ENCODE peak calls at places on chromosomes 7 and 10, in five cellular contexts. D, P, H, E and A are unnamed samples.

GRCh38 chr7:91289633-91290260 is 25.5 kb downstream of the FZD1 start:
- DNase-seq in D (no peak), P (no peak), H (no peak), E (no peak), A (no peak)

GRCh38 chr10:72792288-72792687 is 100.3 kb downstream of the MCU start:
- DNase-seq in D (peak), P (peak), H (no peak), E (no peak), A (no peak)

GRCh38 chr7:41058986-41059741 is 643.7 kb downstream of the INHBA start:
- DNase-seq in D (peak), P (peak), H (peak), E (no peak), A (no peak)

GRCh38 chr7:4682621-4683042 is 537 bp downstream of the FOXK1 start:
- DNase-seq in D (peak), P (peak), H (peak), E (peak), A (peak)

GRCh38 chr10:26269754-26270153 is 53.2 kb downstream of the GAD2 start:
- DNase-seq in D (no peak), P (peak), H (peak), E (no peak), A (peak)

GRCh38 chr7:154353385-154353784 is 301.2 kb downstream of the DPP6 start:
- DNase-seq in D (no peak), P (no peak), H (no peak), E (no peak), A (no peak)

GRCh38 chr7:31204066-31204465 is 136.5 kb downstream of the NEUROD6 start:
- DNase-seq in D (no peak), P (no peak), H (no peak), E (no peak), A (no peak)

GRCh38 chr7:139682136-139683013 is 95.4 kb downstream of the HIPK2 start:
- DNase-seq in D (peak), P (peak), H (peak), E (peak), A (peak)

GRCh38 chr7:151704284-151704968 is 172.5 kb downstream of the PRKAG2 start:
- DNase-seq in D (no peak), P (no peak), H (no peak), E (no peak), A (no peak)

GRCh38 chr7:32785365-32785764 is 106.2 kb downstream of the KBTBD2 start:
- DNase-seq in D (no peak), P (no peak), H (no peak), E (no peak), A (no peak)

GRCh38 chr7:45215611-45216062 is 58.0 kb downstream of the RAMP3 start:
- DNase-seq in D (no peak), P (no peak), H (no peak), E (no peak), A (no peak)

GRCh38 chr7:45216181-45216580 is 58.6 kb downstream of the RAMP3 start:
- DNase-seq in D (no peak), P (no peak), H (no peak), E (no peak), A (no peak)

GRCh38 chr7:45219130-45219529 is 61.5 kb downstream of the RAMP3 start:
- DNase-seq in D (no peak), P (no peak), H (no peak), E (no peak), A (no peak)

GRCh38 chr7:45216622-45217165 is 59.1 kb downstream of the RAMP3 start:
- DNase-seq in D (no peak), P (no peak), H (no peak), E (no peak), A (no peak)

GRCh38 chr7:45217358-45217757 is 59.8 kb downstream of the RAMP3 start:
- DNase-seq in D (no peak), P (no peak), H (no peak), E (no peak), A (no peak)
- TF ChIP-seq CTCF in D (peak), P (peak), H (peak), E (peak), A (peak)

DNA sequence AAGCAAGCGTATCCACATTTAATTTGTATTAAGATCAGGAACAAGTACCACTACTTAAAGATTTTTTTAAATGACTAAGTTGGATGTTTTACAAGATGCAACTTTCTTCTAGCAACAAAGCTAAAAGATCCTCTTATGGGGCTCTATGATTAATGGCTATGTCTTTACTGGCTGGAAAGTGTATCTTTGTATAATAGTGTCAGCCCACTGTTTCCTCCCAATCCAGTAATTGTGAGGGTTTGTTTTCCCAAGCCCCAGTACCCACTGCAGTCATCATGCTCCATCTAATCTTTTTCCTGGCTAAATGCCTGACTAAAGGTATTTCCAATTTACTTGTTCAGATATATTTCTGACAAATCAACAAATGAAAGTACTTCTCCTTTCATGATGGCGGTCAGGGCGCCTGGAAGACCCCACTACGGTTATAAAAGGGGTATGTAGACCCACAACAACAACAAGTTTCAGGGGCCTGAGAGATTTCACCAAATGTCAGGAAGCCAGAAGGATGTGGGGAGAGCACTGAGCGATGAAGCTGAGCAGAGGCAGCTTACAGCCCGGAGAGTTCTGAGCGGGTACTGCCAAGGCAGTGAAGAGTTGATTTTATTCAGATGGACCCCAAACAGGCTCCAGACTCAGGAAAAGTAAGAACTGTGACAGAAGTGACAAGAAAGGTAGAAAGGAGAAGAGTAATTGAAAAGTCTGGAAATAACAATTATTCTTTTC is 222.6 kb upstream of the KLF14 start:
- DNase-seq in D (peak), P (peak), H (no peak), E (no peak), A (no peak)
- H3K4me3 ChIP-seq in D (no peak), P (no peak), H (no peak), E (peak), A (peak)

GRCh38 chr10:106566871-106567270 is 597.6 kb downstream of the SORCS1 start:
- DNase-seq in D (no peak), P (peak), H (no peak), E (no peak), A (no peak)

GRCh38 chr10:106573106-106573505 is 591.4 kb downstream of the SORCS1 start:
- DNase-seq in D (peak), P (peak), H (peak), E (no peak), A (no peak)

GRCh38 chr10:106567629-106568028 is 596.9 kb downstream of the SORCS1 start:
- DNase-seq in D (no peak), P (no peak), H (no peak), E (no peak), A (no peak)

GRCh38 chr10:106576534-106576933 is 588.0 kb downstream of the SORCS1 start:
- DNase-seq in D (no peak), P (no peak), H (no peak), E (no peak), A (peak)

GRCh38 chr10:106571216-106571954 is 593.1 kb downstream of the SORCS1 start:
- DNase-seq in D (peak), P (peak), H (peak), E (no peak), A (peak)
- TF ChIP-seq CTCF in D (peak), P (peak), H (peak), E (peak), A (peak)

GRCh38 chr7:35536396-35536826 is 158.5 kb downstream of the HERPUD2 start:
- DNase-seq in D (no peak), P (no peak), H (no peak), E (no peak), A (no peak)

GRCh38 chr7:35533877-35534276 is 161.1 kb downstream of the HERPUD2 start:
- DNase-seq in D (no peak), P (no peak), H (no peak), E (no peak), A (no peak)

GRCh38 chr7:35537067-35538023 is 157.6 kb downstream of the HERPUD2 start:
- DNase-seq in D (peak), P (peak), H (peak), E (peak), A (peak)
- H3K4me3 ChIP-seq in D (peak), P (peak), H (peak), E (no peak), A (no peak)

GRCh38 chr7:46446151-46446550 is 525.1 kb upstream of the IGFBP3 start:
- DNase-seq in D (no peak), P (no peak), H (no peak), E (no peak), A (no peak)

GRCh38 chr7:46444266-46444665 is 523.2 kb upstream of the IGFBP3 start:
- DNase-seq in D (no peak), P (no peak), H (peak), E (no peak), A (no peak)

DNA sequence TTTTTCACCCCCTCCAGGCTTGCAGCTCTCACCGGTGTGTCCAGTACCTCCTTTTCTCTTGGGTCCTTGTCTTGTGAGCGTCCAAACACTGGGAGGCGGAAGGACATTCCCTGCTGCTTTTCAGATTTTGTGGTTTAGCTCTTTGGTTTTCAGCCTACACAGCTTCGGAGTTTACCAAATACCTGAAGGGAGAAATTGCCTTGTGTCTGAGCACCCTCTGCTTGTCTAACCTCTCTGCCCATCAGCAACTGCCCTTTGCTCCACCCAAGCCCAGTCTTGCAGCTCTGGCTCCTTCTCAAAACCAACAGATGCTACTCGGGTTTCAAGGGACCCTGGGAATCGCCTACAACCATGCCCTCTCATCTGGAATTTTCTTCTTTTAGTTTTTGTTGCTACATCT is 519.1 kb upstream of the IGFBP3 start:
- DNase-seq in D (no peak), P (no peak), H (no peak), E (no peak), A (no peak)
- TF ChIP-seq CTCF in D (no peak), P (no peak), H (no peak), E (no peak), A (no peak)

GRCh38 chr7:135281363-135281949 is 47.8 kb downstream of the STRA8 start:
- DNase-seq in D (peak), P (peak), H (peak), E (peak), A (peak)
- H3K4me3 ChIP-seq in D (no peak), P (no peak), H (no peak), E (no peak), A (no peak)

DNA sequence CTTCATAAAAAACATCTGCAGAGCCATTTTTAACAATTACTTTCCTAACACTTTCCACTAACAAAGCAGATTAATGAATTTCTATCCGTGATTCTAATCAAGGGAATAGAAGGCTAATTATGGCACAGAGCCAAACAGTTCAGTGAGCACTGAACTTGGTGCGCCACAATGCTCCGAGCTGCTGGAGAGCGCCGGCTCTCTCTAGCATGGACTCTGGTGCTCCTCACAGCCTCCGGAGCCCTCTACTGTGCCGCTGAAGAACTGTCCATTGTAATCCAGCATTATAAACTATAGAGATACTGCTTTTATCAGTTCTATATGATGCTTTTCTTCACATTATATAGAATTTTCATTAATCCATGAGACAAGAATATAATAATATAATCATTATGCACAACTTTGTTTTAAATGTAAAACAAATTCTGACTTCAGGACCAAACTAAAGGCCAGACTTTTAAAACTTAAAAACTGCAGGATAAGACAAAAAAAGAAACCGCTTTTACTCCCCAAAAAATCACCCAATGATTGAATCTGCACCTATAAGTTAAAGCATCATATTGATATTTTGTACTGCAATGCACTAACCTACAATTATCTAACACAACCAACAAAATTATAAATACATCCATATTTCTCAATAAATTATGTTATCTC is 123.6 kb downstream of the RNF32 start:
- DNase-seq in D (peak), P (peak), H (peak), E (no peak), A (no peak)
- TF ChIP-seq CTCF in D (peak), P (peak), H (peak), E (no peak), A (no peak)

DNA sequence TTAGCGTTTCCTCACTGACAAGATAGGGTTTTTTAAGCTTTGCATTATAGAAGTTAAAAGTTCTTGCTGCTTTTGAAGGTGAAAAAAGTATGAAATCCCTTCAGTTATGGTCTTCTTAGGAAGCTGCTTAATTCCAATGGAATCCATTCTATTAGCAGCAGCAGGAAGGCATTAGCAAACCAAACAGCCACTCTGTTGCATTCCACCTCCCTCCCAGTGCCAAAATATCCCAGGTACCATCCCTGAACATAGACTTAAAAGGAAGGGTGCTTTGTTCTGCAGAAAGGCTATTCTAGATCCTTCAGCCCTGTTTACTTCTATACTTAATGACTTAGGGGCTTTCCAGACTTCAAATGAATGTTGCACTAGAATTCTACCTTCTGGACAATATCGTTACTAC is 23.8 kb downstream of the ENO4 start:
- DNase-seq in D (no peak), P (no peak), H (no peak), E (no peak), A (no peak)
- H3K4me3 ChIP-seq in D (no peak), P (no peak), H (no peak), E (no peak), A (no peak)